ENCODE peak calls at places on chromosomes 16 and 17, in ten cellular contexts. Q is stimulated activated CD4-positive, alpha-beta T cell treated with anti-CD3 and anti-CD28 coated beads, Interleukin-1b, Interleukin-23, amount 100 ng/mL, for 48 hours; C is stimulated activated naive CD8-positive, alpha-beta T cell treated with anti-CD3 and anti-CD28 coated beads, Interleukin-15, Interleukin-2, amounts not matched to agents 100 U/mL and 50 U/mL, for 24 hours; U is tibial artery; D is T-helper 2 cell; B is lower leg skin; F is HTR-8/SVneo; S is Right ventricle myocardium superior; T is occipital lobe; Y is activated T-cell treated with anti-CD3 and anti-CD28 coated beads for 1 hour. X is an unnamed sample.

GRCh38 chr16:9138731-9139501 is 47.5 kb downstream of the HAPSTR1 start:
- DNase-seq in Q (peak), C (peak), U (peak), D (peak), B (peak), F (peak), S (peak), T (peak), Y (peak), X (peak)

GRCh38 chr17:57515662-57516211 is 229.4 kb downstream of the CCDC182 start:
- DNase-seq in Q (no peak), C (no peak), U (no peak), D (no peak), B (no peak), F (no peak), S (no peak), T (no peak), Y (no peak), X (no peak)

GRCh38 chr17:72514888-72515287 is 394.1 kb downstream of the SOX9 start:
- DNase-seq in Q (no peak), C (no peak), U (no peak), D (no peak), B (no peak), F (peak), S (peak), T (peak), Y (no peak), X (peak)

GRCh38 chr16:4373909-4374742 is 2.5 kb downstream of the VASN start:
- DNase-seq in Q (no peak), C (no peak), U (peak), D (no peak), B (peak), F (peak), S (peak), T (peak), Y (no peak), X (peak)

GRCh38 chr17:75518201-75518600 is 1.9 kb downstream of the TSEN54 start:
- DNase-seq in Q (no peak), C (peak), U (no peak), D (no peak), B (no peak), F (no peak), S (no peak), T (no peak), Y (no peak), X (no peak)

GRCh38 chr17:83042522-83043158 is 36.8 kb upstream of the METRNL start:
- DNase-seq in Q (no peak), C (no peak), U (no peak), D (no peak), B (no peak), F (no peak), S (no peak), T (no peak), Y (no peak), X (no peak)

GRCh38 chr17:68509151-68510057 is 2.8 kb upstream of the PRKAR1A start:
- DNase-seq in Q (no peak), C (no peak), U (no peak), D (no peak), B (peak), F (no peak), S (peak), T (no peak), Y (no peak), X (peak)

GRCh38 chr17:78258323-78259229 is 27.1 kb downstream of the TMEM235 start:
- DNase-seq in Q (peak), C (peak), U (no peak), D (peak), B (no peak), F (no peak), S (peak), T (no peak), Y (peak), X (no peak)

GRCh38 chr16:1770328-1771071 is 843 bp downstream of the NME3 start:
- DNase-seq in Q (peak), C (peak), U (peak), D (peak), B (no peak), F (no peak), S (peak), T (peak), Y (peak), X (peak)

GRCh38 chr16:51119576-51120288 is 31.3 kb downstream of the SALL1 start:
- DNase-seq in Q (no peak), C (no peak), U (no peak), D (no peak), B (no peak), F (no peak), S (no peak), T (no peak), Y (no peak), X (no peak)

GRCh38 chr16:55470533-55471371 is 8.2 kb upstream of the MMP2 start:
- DNase-seq in Q (no peak), C (no peak), U (peak), D (no peak), B (no peak), F (no peak), S (peak), T (no peak), Y (no peak), X (peak)

GRCh38 chr17:76076765-76077581 is 2.0 kb upstream of the ZACN start:
- DNase-seq in Q (peak), C (no peak), U (peak), D (no peak), B (no peak), F (no peak), S (no peak), T (no peak), Y (no peak), X (no peak)

GRCh38 chr17:81239714-81240555 is 817 bp downstream of the NDUFAF8 start:
- DNase-seq in Q (peak), C (peak), U (no peak), D (peak), B (no peak), F (no peak), S (no peak), T (no peak), Y (peak), X (no peak)

GRCh38 chr17:81130385-81131288 is 34.7 kb upstream of the PVALEF start:
- DNase-seq in Q (no peak), C (no peak), U (no peak), D (no peak), B (no peak), F (no peak), S (no peak), T (peak), Y (no peak), X (peak)

GRCh38 chr16:74657873-74658642 is 8.6 kb downstream of the RFWD3 start:
- DNase-seq in Q (no peak), C (no peak), U (no peak), D (no peak), B (no peak), F (no peak), S (no peak), T (no peak), Y (no peak), X (no peak)

GRCh38 chr16:68526143-68526781 is 12.8 kb upstream of the ZFP90 start:
- DNase-seq in Q (no peak), C (no peak), U (no peak), D (no peak), B (no peak), F (no peak), S (no peak), T (no peak), Y (no peak), X (no peak)

GRCh38 chr17:10226930-10227695 is 28.7 kb upstream of the GAS7 start:
- DNase-seq in Q (peak), C (peak), U (no peak), D (peak), B (peak), F (peak), S (peak), T (no peak), Y (peak), X (no peak)

GRCh38 chr16:14378131-14378551 is 251.9 kb downstream of the PARN start:
- DNase-seq in Q (no peak), C (no peak), U (no peak), D (no peak), B (no peak), F (no peak), S (no peak), T (no peak), Y (no peak), X (no peak)

GRCh38 chr17:8791910-8792270 is 7.3 kb downstream of the MFSD6L start:
- DNase-seq in Q (no peak), C (no peak), U (no peak), D (no peak), B (no peak), F (no peak), S (no peak), T (no peak), Y (no peak), X (no peak)

GRCh38 chr17:48624544-48625501 is 1.3 kb downstream of the HOXB9 start:
- DNase-seq in Q (no peak), C (no peak), U (no peak), D (no peak), B (no peak), F (peak), S (peak), T (no peak), Y (no peak), X (peak)

GRCh38 chr16:11117576-11118211 is 138.3 kb downstream of the SOCS1 start:
- DNase-seq in Q (no peak), C (no peak), U (no peak), D (no peak), B (no peak), F (no peak), S (no peak), T (no peak), Y (no peak), X (no peak)

GRCh38 chr16:53022374-53022773 is 30.3 kb downstream of the CHD9NB start:
- DNase-seq in Q (no peak), C (peak), U (no peak), D (no peak), B (no peak), F (peak), S (no peak), T (no peak), Y (no peak), X (peak)

GRCh38 chr17:38429476-38430100 is 1.3 kb downstream of the ARHGAP23 start:
- DNase-seq in Q (no peak), C (no peak), U (no peak), D (no peak), B (no peak), F (no peak), S (no peak), T (no peak), Y (no peak), X (no peak)

GRCh38 chr17:50918933-50919296 is 52.8 kb upstream of the TOB1 start:
- DNase-seq in Q (peak), C (peak), U (no peak), D (no peak), B (no peak), F (no peak), S (peak), T (peak), Y (no peak), X (peak)

GRCh38 chr16:54312502-54312991 is 26.0 kb upstream of the IRX3 start:
- DNase-seq in Q (no peak), C (no peak), U (no peak), D (no peak), B (no peak), F (no peak), S (no peak), T (no peak), Y (no peak), X (no peak)

GRCh38 chr17:66915204-66915611 is 49.3 kb upstream of the CACNG4 start:
- DNase-seq in Q (no peak), C (no peak), U (no peak), D (no peak), B (no peak), F (peak), S (no peak), T (no peak), Y (no peak), X (no peak)

GRCh38 chr16:65698943-65699342 is 577.1 kb upstream of the CDH11 start:
- DNase-seq in Q (no peak), C (no peak), U (no peak), D (no peak), B (no peak), F (no peak), S (no peak), T (no peak), Y (no peak), X (no peak)